ENCODE peak calls at places on chromosomes 6 and 20, in six cellular contexts. K, N, U, P, C and A are unnamed samples.

GRCh38 chr6:4820704-4821276 is 44.6 kb downstream of the CDYL start:
- DNase-seq in C (no peak), P (no peak), U (no peak), K (peak), N (no peak), A (no peak)

GRCh38 chr6:50539441-50539840 is 173.9 kb upstream of the TFAP2D start:
- DNase-seq in C (no peak), P (no peak), U (no peak), K (no peak), N (no peak), A (no peak)

GRCh38 chr6:137494967-137495595 is 887 bp upstream of the OLIG3 start:
- DNase-seq in N (no peak), U (no peak), C (no peak), K (no peak), P (no peak), A (no peak)

GRCh38 chr20:20711413-20711812 is 1.0 kb downstream of the RALGAPA2 start:
- DNase-seq in C (no peak), N (no peak), P (no peak), K (no peak), U (no peak), A (no peak)

GRCh38 chr6:52263709-52264320 is 19.5 kb upstream of the IL17F start:
- DNase-seq in N (peak), K (peak), U (peak), P (peak), C (peak), A (no peak)

GRCh38 chr6:168737481-168737880 is 296.5 kb downstream of the SMOC2 start:
- DNase-seq in U (peak), P (no peak), N (peak), K (no peak), C (no peak), A (no peak)

GRCh38 chr20:3661060-3661820 is 2.0 kb downstream of the GFRA4 start:
- DNase-seq in K (no peak), N (no peak), C (peak), P (no peak), U (no peak), A (no peak)

GRCh38 chr6:169640347-169640972 is 61.4 kb downstream of the WDR27 start:
- DNase-seq in C (no peak), P (peak), K (peak), U (no peak), N (no peak), A (no peak)

GRCh38 chr6:122953766-122954165 is 42.3 kb upstream of the CLVS2 start:
- DNase-seq in P (no peak), K (no peak), N (no peak), U (no peak), C (no peak), A (no peak)

GRCh38 chr6:159837141-159837490 is 37.0 kb downstream of the PNLDC1 start:
- DNase-seq in N (no peak), U (no peak), K (no peak), C (no peak), P (no peak), A (no peak)

GRCh38 chr20:23078351-23078993 is 7.7 kb downstream of the CD93 start:
- DNase-seq in N (no peak), U (no peak), K (no peak), P (no peak), C (no peak), A (no peak)

GRCh38 chr6:69719602-69720193 is 77.1 kb downstream of the LMBRD1 start:
- DNase-seq in P (peak), C (peak), K (peak), U (peak), N (peak), A (no peak)

GRCh38 chr6:35731414-35731735 is 5.5 kb upstream of the ARMC12 start:
- DNase-seq in U (peak), K (peak), N (peak), C (peak), P (peak), A (peak)

GRCh38 chr20:63980317-63980805 is 571 bp upstream of the PRPF6 start:
- DNase-seq in N (no peak), C (no peak), U (peak), P (no peak), K (no peak), A (no peak)

GRCh38 chr20:5630071-5630470 is 120.1 kb upstream of the SHLD1 start:
- DNase-seq in K (no peak), U (no peak), P (no peak), C (no peak), N (no peak), A (no peak)

GRCh38 chr6:29958916-29959315 is 16.6 kb downstream of the HLA-A start:
- DNase-seq in K (no peak), N (no peak), P (no peak), U (no peak), C (no peak), A (no peak)

GRCh38 chr20:57618091-57618765 is 2.0 kb downstream of the ZBP1 start:
- DNase-seq in N (peak), C (no peak), U (no peak), P (no peak), K (no peak), A (no peak)

GRCh38 chr6:84641076-84641475 is 123.3 kb downstream of the TBX18 start:
- DNase-seq in P (no peak), C (no peak), K (peak), U (no peak), N (no peak), A (no peak)

GRCh38 chr6:83597511-83597910 is 85.2 kb downstream of the PRSS35 start:
- DNase-seq in U (no peak), C (no peak), K (no peak), N (no peak), P (no peak), A (no peak)

GRCh38 chr6:89443658-89444057 is 10.7 kb downstream of the ANKRD6 start:
- DNase-seq in P (no peak), U (no peak), K (no peak), N (no peak), C (peak), A (no peak)
- TF ChIP-seq SMC3 in P (no peak), U (no peak), K (no peak), N (no peak), C (no peak), A (no peak)

GRCh38 chr20:52933867-52934266 is 38.3 kb upstream of the TSHZ2 start:
- DNase-seq in C (no peak), U (no peak), N (no peak), K (no peak), P (no peak), A (no peak)

GRCh38 chr20:52936368-52936986 is 35.7 kb upstream of the TSHZ2 start:
- DNase-seq in P (no peak), K (no peak), C (no peak), U (no peak), N (no peak), A (no peak)

GRCh38 chr20:52941803-52942202 is 30.4 kb upstream of the TSHZ2 start:
- DNase-seq in K (no peak), C (no peak), N (no peak), U (no peak), P (no peak), A (no peak)

GRCh38 chr20:52943185-52943841 is 28.8 kb upstream of the TSHZ2 start:
- DNase-seq in P (no peak), U (peak), C (no peak), N (no peak), K (no peak), A (no peak)

GRCh38 chr20:52937701-52938100 is 34.5 kb upstream of the TSHZ2 start:
- DNase-seq in C (no peak), U (peak), K (no peak), P (peak), N (peak), A (no peak)
- TF ChIP-seq SMC3 in C (no peak), U (peak), K (no peak), P (no peak), N (no peak), A (no peak)

GRCh38 chr6:134722996-134723871 is 226.7 kb downstream of the ALDH8A1 start:
- DNase-seq in C (peak), P (no peak), N (peak), U (no peak), K (peak), A (no peak)
- TF ChIP-seq SMC3 in C (no peak), P (no peak), N (no peak), U (no peak), K (no peak), A (no peak)

GRCh38 chr6:44569931-44570385 is 182.5 kb downstream of the CDC5L start:
- DNase-seq in P (no peak), U (no peak), K (peak), C (no peak), N (no peak), A (no peak)
- TF ChIP-seq SMC3 in P (no peak), U (no peak), K (no peak), C (no peak), N (no peak), A (no peak)

GRCh38 chr6:127069659-127070279 is 48.7 kb upstream of the RSPO3 start:
- DNase-seq in N (peak), U (peak), K (peak), P (peak), C (peak), A (no peak)
- TF ChIP-seq SMC3 in N (peak), U (peak), K (peak), P (no peak), C (peak), A (no peak)

DNA sequence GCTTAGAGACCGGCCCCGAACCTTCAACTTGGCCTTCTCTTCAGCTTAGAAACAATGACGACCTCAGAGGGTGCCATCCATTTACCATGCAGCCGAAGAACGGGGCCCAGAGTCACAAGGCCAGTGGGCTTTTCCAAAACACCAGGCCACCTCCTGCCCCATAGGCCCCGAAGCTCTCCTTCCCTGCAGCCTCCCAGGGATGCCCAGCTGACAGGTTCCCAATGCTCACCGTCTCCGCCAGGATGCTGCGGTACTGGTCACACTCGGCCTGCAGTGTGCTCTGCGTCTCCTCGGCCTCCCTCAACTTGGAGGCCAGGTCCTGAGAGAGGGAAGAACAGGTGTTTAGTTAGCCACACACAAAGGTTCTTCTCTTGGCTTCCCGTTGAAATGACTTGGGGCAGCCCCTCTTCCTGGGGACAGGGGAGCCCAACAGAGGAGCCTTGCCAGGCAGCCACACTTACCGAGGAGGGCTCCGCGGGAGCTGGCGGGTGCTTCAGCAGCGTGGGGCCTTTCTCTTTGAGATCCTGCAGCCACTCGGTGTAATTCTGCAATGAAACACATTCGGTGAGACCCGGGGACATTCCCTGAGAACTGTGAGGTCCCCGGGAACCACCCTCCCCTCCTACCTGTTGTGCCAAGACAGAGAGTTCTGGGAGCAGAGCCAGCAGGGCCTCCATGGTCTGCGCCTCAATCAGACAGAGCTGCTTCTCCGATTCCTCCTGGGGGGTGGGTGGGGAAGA is 51.5 kb downstream of the DSTN start:
- DNase-seq in N (no peak), P (no peak), C (peak), U (no peak), K (no peak), A (no peak)
- TF ChIP-seq SMC3 in N (no peak), P (no peak), C (no peak), U (no peak), K (no peak), A (no peak)

GRCh38 chr6:163485388-163485851 is 70.9 kb downstream of the QKI start:
- DNase-seq in K (peak), P (peak), U (no peak), N (no peak), C (no peak), A (no peak)
- TF ChIP-seq SMC3 in K (no peak), P (no peak), U (no peak), N (no peak), C (no peak), A (no peak)

GRCh38 chr20:43189614-43190331 is at the start of gene PTPRT:
- DNase-seq in N (no peak), U (no peak), P (no peak), C (peak), K (no peak), A (no peak)

GRCh38 chr20:43191143-43191542 is 1.4 kb upstream of the PTPRT start:
- DNase-seq in K (no peak), U (no peak), C (no peak), N (no peak), P (no peak), A (no peak)

GRCh38 chr20:43188861-43189613 is 669 bp downstream of the PTPRT start:
- DNase-seq in C (peak), U (no peak), N (no peak), K (no peak), P (no peak), A (no peak)

GRCh38 chr20:43191946-43192847 is 2.5 kb upstream of the PTPRT start:
- DNase-seq in C (peak), N (peak), P (peak), U (peak), K (no peak), A (no peak)

GRCh38 chr20:43190332-43190953 is 737 bp upstream of the PTPRT start:
- DNase-seq in K (no peak), N (no peak), P (no peak), U (no peak), C (peak), A (no peak)
- TF ChIP-seq SMC3 in K (no peak), N (no peak), P (no peak), U (no peak), C (no peak), A (no peak)